ENCODE peak calls at places on chromosomes 3 and 15, in eight cellular contexts. L is left ventricle myocardium inferior, I is pancreas, B is IMR-90, W is Peyer's patch, J is heart right ventricle, N is stomach, K is right atrium auricular region. X is an unnamed sample.

GRCh38 chr3:37712918-37713819 is 148.5 kb upstream of the CTDSPL start:
- DNase-seq in K (no peak), B (peak), N (no peak), J (peak), L (no peak), I (no peak), W (no peak), X (no peak)

GRCh38 chr3:1843111-1843510 is 255.6 kb upstream of the CNTN4 start:
- DNase-seq in L (no peak), N (no peak), B (no peak), K (no peak), I (no peak), W (no peak), J (no peak), X (no peak)

GRCh38 chr3:105729662-105730061 is 139.2 kb downstream of the CBLB start:
- DNase-seq in N (no peak), I (no peak), B (peak), K (no peak), L (no peak), J (no peak), W (no peak), X (no peak)

GRCh38 chr3:14425574-14426304 is 23.3 kb downstream of the SLC6A6 start:
- DNase-seq in L (no peak), B (no peak), N (peak), K (no peak), I (no peak), J (no peak), W (peak), X (no peak)

GRCh38 chr3:14369675-14370669 is 32.4 kb upstream of the SLC6A6 start:
- DNase-seq in N (peak), K (no peak), L (no peak), J (no peak), B (no peak), I (peak), W (peak), X (no peak)

GRCh38 chr3:129938140-129938930 is 36.2 kb upstream of the TRH start:
- DNase-seq in K (no peak), N (no peak), L (no peak), B (no peak), J (no peak), W (peak), I (no peak), X (no peak)

GRCh38 chr15:63369766-63370165 is 11.9 kb downstream of the CA12 start:
- DNase-seq in W (no peak), B (peak), K (no peak), I (no peak), N (no peak), L (no peak), J (no peak), X (no peak)

GRCh38 chr15:62866366-62866765 is 176.2 kb upstream of the TPM1 start:
- DNase-seq in N (no peak), J (no peak), K (no peak), L (no peak), I (no peak), W (no peak), B (no peak), X (no peak)

GRCh38 chr15:25051399-25052154 is 96.8 kb downstream of the SNRPN start:
- DNase-seq in W (no peak), L (no peak), I (no peak), N (no peak), K (peak), B (no peak), J (peak), X (peak)

GRCh38 chr3:100875239-100875638 is 118.0 kb downstream of the ABI3BP start:
- DNase-seq in W (peak), L (peak), N (peak), K (no peak), I (peak), J (peak), B (peak), X (no peak)

GRCh38 chr15:68208641-68209240 is 3.6 kb upstream of the CALML4 start:
- DNase-seq in K (no peak), B (no peak), N (no peak), I (no peak), L (no peak), W (peak), J (no peak), X (peak)

GRCh38 chr15:67479781-67480180 is 41.1 kb upstream of the C15orf61 start:
- DNase-seq in B (peak), J (no peak), N (no peak), I (no peak), W (no peak), L (no peak), K (no peak), X (no peak)

GRCh38 chr3:31196881-31197364 is 302.5 kb upstream of the GADL1 start:
- DNase-seq in W (no peak), J (no peak), B (peak), I (no peak), L (peak), K (peak), N (no peak), X (peak)

GRCh38 chr3:123640311-123641083 is 55.6 kb upstream of the HACD2 start:
- DNase-seq in J (no peak), K (no peak), L (no peak), B (no peak), W (peak), N (no peak), I (no peak), X (no peak)

GRCh38 chr3:179355996-179356395 is 8.5 kb downstream of the MFN1 start:
- DNase-seq in W (no peak), I (no peak), J (no peak), L (no peak), B (no peak), N (no peak), K (no peak), X (no peak)

DNA sequence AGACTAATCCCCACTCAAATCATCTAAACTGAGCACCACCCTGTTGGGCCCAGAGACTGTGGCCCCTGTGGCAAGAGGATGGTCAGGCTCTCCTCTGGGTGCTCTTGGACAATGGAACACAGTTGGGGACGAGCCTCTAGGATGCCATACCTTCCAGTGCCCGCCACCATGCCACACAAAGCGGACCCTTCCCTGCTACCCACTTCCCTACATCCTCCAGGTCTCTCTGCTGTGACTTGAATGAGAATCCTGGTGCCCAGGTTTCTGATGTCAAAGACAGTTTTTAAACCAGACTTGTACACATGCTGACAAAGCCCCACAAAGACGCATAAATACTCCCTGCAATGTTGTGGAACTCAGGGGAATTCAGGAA is 4.7 kb downstream of the CCDC51 start:
- DNase-seq in I (no peak), J (no peak), B (no peak), K (no peak), W (no peak), N (no peak), L (no peak), X (no peak)
- H3K27ac ChIP-seq in I (no peak), J (no peak), B (no peak), K (peak), W (peak), N (peak), L (peak), X (peak)

GRCh38 chr3:124696011-124696410 is 34.2 kb upstream of the UMPS start:
- DNase-seq in L (no peak), K (no peak), N (no peak), B (no peak), I (no peak), J (no peak), W (no peak), X (no peak)
- H3K4me3 ChIP-seq in L (no peak), K (no peak), N (no peak), B (no peak), I (no peak), J (no peak), W (no peak), X (no peak)

GRCh38 chr3:126039870-126040269 is 44.1 kb downstream of the SLC41A3 start:
- DNase-seq in I (no peak), J (no peak), B (no peak), K (no peak), N (peak), W (no peak), L (no peak), X (no peak)
- TF ChIP-seq CTCF in I (no peak), J (no peak), B (no peak), K (no peak), N (no peak), W (no peak), L (no peak), X (no peak)

GRCh38 chr3:190124067-190124466 is 3.4 kb upstream of the P3H2 start:
- DNase-seq in W (no peak), L (no peak), I (no peak), K (no peak), J (no peak), B (no peak), N (no peak), X (no peak)
- H3K27ac ChIP-seq in W (no peak), L (no peak), I (no peak), K (no peak), J (no peak), B (no peak), N (no peak), X (no peak)

GRCh38 chr3:42267878-42268277 is 1.9 kb upstream of the CCK start:
- DNase-seq in J (no peak), N (no peak), W (no peak), B (no peak), K (no peak), I (no peak), L (no peak), X (peak)

GRCh38 chr3:42263354-42264346 is 2.3 kb downstream of the CCK start:
- DNase-seq in W (no peak), K (no peak), B (no peak), N (no peak), J (no peak), L (no peak), I (no peak), X (peak)

GRCh38 chr3:42265059-42265991 is 660 bp downstream of the CCK start:
- DNase-seq in I (no peak), W (no peak), N (no peak), B (no peak), J (no peak), K (no peak), L (no peak), X (peak)

GRCh38 chr3:42264399-42265058 is 1.5 kb downstream of the CCK start:
- DNase-seq in B (peak), N (peak), K (no peak), L (peak), W (peak), J (no peak), I (peak), X (peak)

GRCh38 chr3:42266085-42266484 is at the start of gene CCK:
- DNase-seq in I (no peak), J (no peak), B (no peak), N (no peak), W (no peak), K (no peak), L (no peak), X (no peak)
- H3K4me3 ChIP-seq in I (no peak), J (no peak), B (no peak), N (no peak), W (no peak), K (no peak), L (peak), X (no peak)

GRCh38 chr15:92244703-92245102 is 149.0 kb upstream of the ST8SIA2 start:
- DNase-seq in J (no peak), L (no peak), K (no peak), N (no peak), I (no peak), B (no peak), W (no peak), X (no peak)

GRCh38 chr15:92247649-92248242 is 145.9 kb upstream of the ST8SIA2 start:
- DNase-seq in I (no peak), L (no peak), W (no peak), J (no peak), K (no peak), N (no peak), B (no peak), X (no peak)
- TF ChIP-seq CTCF in I (no peak), L (no peak), W (no peak), J (no peak), K (no peak), N (no peak), B (no peak), X (no peak)

GRCh38 chr3:58329922-58330413 is 2.7 kb upstream of the PXK start:
- DNase-seq in W (peak), N (no peak), B (no peak), I (no peak), K (no peak), L (no peak), J (no peak), X (no peak)

GRCh38 chr3:58331593-58332152 is 1.0 kb upstream of the PXK start:
- DNase-seq in K (no peak), I (no peak), L (no peak), N (no peak), B (no peak), W (peak), J (no peak), X (no peak)

GRCh38 chr3:58333206-58334012 is 717 bp downstream of the PXK start:
- DNase-seq in K (no peak), J (peak), L (no peak), I (peak), B (no peak), W (peak), N (peak), X (peak)

GRCh38 chr3:58334013-58334321 is 1.3 kb downstream of the PXK start:
- DNase-seq in K (no peak), W (peak), J (no peak), N (no peak), L (no peak), B (no peak), I (no peak), X (no peak)

DNA sequence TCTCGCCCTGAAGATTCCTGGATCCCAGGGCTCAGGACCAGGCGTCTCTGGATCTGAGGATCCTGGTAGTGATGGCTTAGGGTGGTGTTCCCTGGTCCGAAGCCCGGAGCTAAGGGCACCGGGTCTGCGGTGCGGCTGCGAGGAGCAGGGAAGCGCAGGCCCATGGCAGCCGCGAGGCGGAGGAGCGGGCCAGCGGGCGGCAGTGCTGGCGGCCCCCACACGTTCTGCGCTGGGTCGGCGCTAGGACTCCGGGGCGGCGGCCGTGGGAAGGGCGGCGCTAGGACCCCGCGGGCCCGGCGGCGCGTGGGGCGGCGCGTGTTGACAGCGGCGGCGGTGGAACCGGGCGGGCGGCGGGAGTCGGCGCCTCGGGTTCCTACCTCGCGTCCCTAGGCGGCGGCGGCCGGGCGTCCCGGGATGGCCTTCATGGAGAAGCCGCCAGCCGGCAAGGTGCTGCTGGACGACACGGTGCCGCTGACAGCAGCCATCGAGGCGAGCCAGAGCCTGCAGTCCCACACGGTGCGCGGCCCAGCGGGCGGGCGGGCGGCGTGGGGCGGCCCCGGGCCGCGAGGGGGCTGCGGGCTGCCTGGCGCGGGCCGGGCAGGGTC is at the start of gene PXK:
- DNase-seq in B (peak), J (peak), N (peak), L (peak), W (peak), I (peak), K (peak), X (peak)
- H3K27ac ChIP-seq in B (peak), J (peak), N (peak), L (peak), W (peak), I (peak), K (peak), X (peak)

GRCh38 chr3:127266186-127266585 is 21.7 kb downstream of the PRR20G start:
- DNase-seq in I (no peak), B (no peak), K (peak), J (no peak), W (no peak), N (no peak), L (no peak), X (no peak)

GRCh38 chr3:127264292-127264691 is 23.6 kb downstream of the PRR20G start:
- DNase-seq in W (no peak), B (peak), K (peak), N (no peak), J (no peak), I (no peak), L (no peak), X (no peak)

GRCh38 chr3:127263586-127264231 is 24.1 kb downstream of the PRR20G start:
- DNase-seq in I (no peak), W (no peak), N (no peak), J (no peak), K (peak), L (no peak), B (no peak), X (no peak)

GRCh38 chr3:127265581-127265981 is 22.3 kb downstream of the PRR20G start:
- DNase-seq in J (no peak), I (no peak), N (no peak), K (peak), L (no peak), B (no peak), W (no peak), X (no peak)

GRCh38 chr3:127264794-127265514 is 22.9 kb downstream of the PRR20G start:
- DNase-seq in J (no peak), B (no peak), W (no peak), I (no peak), N (no peak), K (peak), L (no peak), X (no peak)
- H3K4me3 ChIP-seq in J (no peak), B (no peak), W (no peak), I (no peak), N (no peak), K (no peak), L (no peak), X (no peak)

DNA sequence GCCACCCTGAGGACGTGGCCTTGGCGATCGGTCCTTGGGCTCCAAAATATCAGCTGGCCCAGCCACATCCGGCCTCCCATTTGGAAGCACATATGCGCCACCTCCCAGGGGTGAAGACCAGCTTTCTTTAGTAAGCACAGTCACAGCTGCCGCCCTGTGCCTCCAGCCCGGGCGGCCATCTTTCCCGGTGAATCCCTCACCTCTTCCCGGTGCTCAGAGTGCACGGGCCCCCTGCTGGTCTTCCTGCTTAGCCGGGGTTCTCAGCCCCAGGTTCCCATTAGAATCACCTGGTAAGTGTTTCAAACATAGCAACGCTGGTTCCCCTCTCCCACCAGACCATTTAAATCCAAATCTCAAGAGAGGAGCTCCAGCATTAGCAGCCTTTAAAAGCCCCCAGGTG is 232.2 kb downstream of the VPS13C start:
- DNase-seq in W (no peak), J (no peak), I (no peak), B (no peak), N (no peak), L (no peak), K (no peak), X (no peak)
- TF ChIP-seq CTCF in W (no peak), J (no peak), I (no peak), B (no peak), N (no peak), L (no peak), K (no peak), X (no peak)

GRCh38 chr3:171842864-171843511 is at the start of gene TMEM212:
- DNase-seq in K (no peak), N (no peak), L (no peak), B (peak), J (no peak), W (no peak), I (no peak), X (no peak)
- H3K27ac ChIP-seq in K (peak), N (peak), L (peak), B (no peak), J (peak), W (peak), I (no peak), X (peak)